ENCODE peak calls at places on chromosomes 2 and 18, in eight cellular contexts. One of them, this sample, is unnamed.

GRCh38 chr2:241035142-241035817 is 36.9 kb downstream of the SNED1 start:
- DNase-seq in fibroblast of the aortic adventitia: no peak
- DNase-seq in uterus: no peak
- DNase-seq in A673: no peak
- DNase-seq in WERI-Rb-1: no peak
- DNase-seq in thoracic aorta: no peak
- DNase-seq in pancreas: no peak
- DNase-seq in astrocyte of the spinal cord: no peak
- DNase-seq in this sample: no peak

GRCh38 chr2:188665196-188665595 is 309.0 kb upstream of the COL3A1 start:
- DNase-seq in WERI-Rb-1: no peak
- DNase-seq in A673: no peak
- DNase-seq in pancreas: no peak
- DNase-seq in thoracic aorta: no peak
- DNase-seq in fibroblast of the aortic adventitia: peak; percentile 76
- DNase-seq in astrocyte of the spinal cord: peak; percentile 78
- DNase-seq in uterus: no peak
- DNase-seq in this sample: no peak

GRCh38 chr2:237689569-237690131 is 62.3 kb downstream of the LRRFIP1 start:
- DNase-seq in uterus: peak; percentile 43
- DNase-seq in pancreas: peak; percentile 63
- DNase-seq in astrocyte of the spinal cord: no peak
- DNase-seq in thoracic aorta: no peak
- DNase-seq in A673: peak; percentile 43
- DNase-seq in fibroblast of the aortic adventitia: no peak
- DNase-seq in WERI-Rb-1: no peak
- DNase-seq in this sample: no peak

GRCh38 chr18:42649636-42650035 is 465.8 kb downstream of the RIT2 start:
- DNase-seq in fibroblast of the aortic adventitia: peak; percentile 81
- DNase-seq in uterus: no peak
- DNase-seq in astrocyte of the spinal cord: peak; percentile 47
- DNase-seq in A673: no peak
- DNase-seq in pancreas: no peak
- DNase-seq in thoracic aorta: no peak
- DNase-seq in WERI-Rb-1: no peak
- DNase-seq in this sample: no peak

GRCh38 chr2:227443889-227444568 is 27.9 kb upstream of the AGFG1 start:
- DNase-seq in A673: no peak
- DNase-seq in fibroblast of the aortic adventitia: no peak
- DNase-seq in uterus: no peak
- DNase-seq in WERI-Rb-1: no peak
- DNase-seq in astrocyte of the spinal cord: no peak
- DNase-seq in thoracic aorta: no peak
- DNase-seq in pancreas: no peak
- DNase-seq in this sample: no peak

GRCh38 chr2:102442967-102443828 is 20.2 kb downstream of the IL18RAP start:
- DNase-seq in WERI-Rb-1: no peak
- DNase-seq in pancreas: no peak
- DNase-seq in thoracic aorta: no peak
- DNase-seq in uterus: no peak
- DNase-seq in astrocyte of the spinal cord: peak; percentile 34
- DNase-seq in fibroblast of the aortic adventitia: peak; percentile 56
- DNase-seq in A673: peak; percentile 25
- DNase-seq in this sample: peak; percentile 42

GRCh38 chr2:62292190-62292589 is 96.3 kb downstream of the B3GNT2 start:
- DNase-seq in thoracic aorta: no peak
- DNase-seq in pancreas: peak; percentile 40
- DNase-seq in WERI-Rb-1: no peak
- DNase-seq in fibroblast of the aortic adventitia: peak; percentile 67
- DNase-seq in uterus: no peak
- DNase-seq in A673: no peak
- DNase-seq in astrocyte of the spinal cord: peak; percentile 47
- DNase-seq in this sample: no peak

GRCh38 chr18:74832999-74833398 is 235.3 kb downstream of the ZNF407 start:
- DNase-seq in WERI-Rb-1: no peak
- DNase-seq in thoracic aorta: no peak
- DNase-seq in astrocyte of the spinal cord: no peak
- DNase-seq in uterus: no peak
- DNase-seq in A673: no peak
- DNase-seq in fibroblast of the aortic adventitia: no peak
- DNase-seq in pancreas: no peak
- DNase-seq in this sample: no peak

GRCh38 chr18:63311481-63312409 is 7.8 kb downstream of the BCL2 start:
- DNase-seq in uterus: no peak
- DNase-seq in thoracic aorta: no peak
- DNase-seq in fibroblast of the aortic adventitia: no peak
- DNase-seq in WERI-Rb-1: no peak
- DNase-seq in pancreas: no peak
- DNase-seq in A673: no peak
- DNase-seq in astrocyte of the spinal cord: no peak
- DNase-seq in this sample: no peak

GRCh38 chr2:68994864-68995263 is 18.1 kb upstream of the ANTXR1 start:
- DNase-seq in A673: no peak
- DNase-seq in uterus: peak; percentile 19
- DNase-seq in astrocyte of the spinal cord: peak; percentile 87
- DNase-seq in fibroblast of the aortic adventitia: peak; percentile 85
- DNase-seq in WERI-Rb-1: no peak
- DNase-seq in pancreas: no peak
- DNase-seq in thoracic aorta: no peak
- DNase-seq in this sample: no peak

GRCh38 chr2:134975281-134976009 is 56.8 kb downstream of the CCNT2 start:
- DNase-seq in astrocyte of the spinal cord: no peak
- DNase-seq in fibroblast of the aortic adventitia: no peak
- DNase-seq in A673: no peak
- DNase-seq in thoracic aorta: no peak
- DNase-seq in WERI-Rb-1: no peak
- DNase-seq in uterus: no peak
- DNase-seq in pancreas: no peak
- DNase-seq in this sample: no peak

GRCh38 chr2:202327887-202328286 is 48.2 kb upstream of the BMPR2 start:
- DNase-seq in pancreas: no peak
- DNase-seq in A673: no peak
- DNase-seq in WERI-Rb-1: no peak
- DNase-seq in fibroblast of the aortic adventitia: peak; percentile 14
- DNase-seq in astrocyte of the spinal cord: no peak
- DNase-seq in thoracic aorta: no peak
- DNase-seq in uterus: no peak
- DNase-seq in this sample: no peak

GRCh38 chr2:235698028-235698427 is 204.2 kb downstream of the AGAP1 start:
- DNase-seq in uterus: no peak
- DNase-seq in astrocyte of the spinal cord: no peak
- DNase-seq in A673: no peak
- DNase-seq in thoracic aorta: no peak
- DNase-seq in pancreas: no peak
- DNase-seq in fibroblast of the aortic adventitia: no peak
- DNase-seq in WERI-Rb-1: no peak
- DNase-seq in this sample: no peak

GRCh38 chr18:32771169-32771751 is 1.6 kb downstream of the KLHL14 start:
- DNase-seq in fibroblast of the aortic adventitia: no peak
- DNase-seq in astrocyte of the spinal cord: no peak
- DNase-seq in thoracic aorta: no peak
- DNase-seq in WERI-Rb-1: peak; percentile 12
- DNase-seq in A673: peak; percentile 59
- DNase-seq in pancreas: peak; percentile 17
- DNase-seq in uterus: no peak
- DNase-seq in this sample: no peak

GRCh38 chr18:77560334-77560970 is 310.8 kb downstream of the GALR1 start:
- DNase-seq in astrocyte of the spinal cord: peak; percentile 62
- DNase-seq in uterus: no peak
- DNase-seq in WERI-Rb-1: no peak
- DNase-seq in fibroblast of the aortic adventitia: no peak
- DNase-seq in A673: no peak
- DNase-seq in pancreas: no peak
- DNase-seq in thoracic aorta: no peak
- DNase-seq in this sample: no peak

GRCh38 chr2:9201185-9201891 is 5.3 kb upstream of the ASAP2 start:
- DNase-seq in A673: no peak
- DNase-seq in fibroblast of the aortic adventitia: peak; percentile 80
- DNase-seq in uterus: no peak
- DNase-seq in astrocyte of the spinal cord: peak; percentile 75
- DNase-seq in pancreas: no peak
- DNase-seq in WERI-Rb-1: no peak
- DNase-seq in thoracic aorta: no peak
- DNase-seq in this sample: no peak

GRCh38 chr2:9199716-9200633 is 6.6 kb upstream of the ASAP2 start:
- DNase-seq in thoracic aorta: no peak
- DNase-seq in pancreas: no peak
- DNase-seq in WERI-Rb-1: no peak
- DNase-seq in fibroblast of the aortic adventitia: peak; percentile 83
- DNase-seq in uterus: no peak
- DNase-seq in astrocyte of the spinal cord: peak; percentile 50
- DNase-seq in A673: no peak
- DNase-seq in this sample: no peak

GRCh38 chr2:9203006-9203405 is 3.6 kb upstream of the ASAP2 start:
- DNase-seq in uterus: no peak
- DNase-seq in thoracic aorta: no peak
- DNase-seq in astrocyte of the spinal cord: no peak
- DNase-seq in fibroblast of the aortic adventitia: no peak
- DNase-seq in pancreas: no peak
- DNase-seq in WERI-Rb-1: no peak
- DNase-seq in A673: no peak
- DNase-seq in this sample: no peak

GRCh38 chr2:9197916-9198315 is 8.7 kb upstream of the ASAP2 start:
- DNase-seq in A673: no peak
- DNase-seq in fibroblast of the aortic adventitia: no peak
- DNase-seq in thoracic aorta: no peak
- DNase-seq in astrocyte of the spinal cord: no peak
- DNase-seq in pancreas: no peak
- DNase-seq in uterus: no peak
- DNase-seq in WERI-Rb-1: no peak
- DNase-seq in this sample: no peak

DNA sequence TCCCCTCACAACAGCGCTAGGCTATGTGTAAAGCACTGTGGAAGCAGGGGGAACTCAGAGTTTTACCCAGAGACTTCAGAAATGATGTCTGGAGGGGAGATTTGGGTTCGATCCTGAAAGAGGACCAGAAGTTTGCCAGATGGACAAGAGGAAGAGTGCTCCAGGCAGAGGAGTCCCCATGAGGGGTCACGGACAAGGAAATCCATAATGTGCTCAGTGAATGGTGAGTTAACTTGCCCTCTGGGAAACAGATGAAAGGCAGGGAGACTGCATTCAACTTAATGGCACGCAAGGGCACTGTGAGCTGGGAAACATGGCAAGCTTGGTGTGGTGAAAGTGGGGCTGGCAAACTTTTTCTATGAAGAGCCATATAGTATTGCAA is 6.0 kb upstream of the ASAP2 start:
- DNase-seq in A673: no peak
- DNase-seq in thoracic aorta: no peak
- DNase-seq in uterus: no peak
- DNase-seq in fibroblast of the aortic adventitia: no peak
- DNase-seq in WERI-Rb-1: no peak
- DNase-seq in astrocyte of the spinal cord: no peak
- DNase-seq in pancreas: no peak
- DNase-seq in this sample: no peak
- H3K4me3 ChIP-seq in A673: no peak overlapping the region
- H3K4me3 ChIP-seq in thoracic aorta: no peak overlapping the region
- H3K4me3 ChIP-seq in uterus: no peak overlapping the region
- H3K4me3 ChIP-seq in fibroblast of the aortic adventitia: no peak overlapping the region
- H3K4me3 ChIP-seq in WERI-Rb-1: no peak overlapping the region
- H3K4me3 ChIP-seq in astrocyte of the spinal cord: no peak overlapping the region
- H3K4me3 ChIP-seq in pancreas: no peak overlapping the region
- H3K4me3 ChIP-seq in this sample: no peak overlapping the region

GRCh38 chr18:41558744-41559143 is 396.3 kb upstream of the PIK3C3 start:
- DNase-seq in WERI-Rb-1: no peak
- DNase-seq in fibroblast of the aortic adventitia: no peak
- DNase-seq in pancreas: no peak
- DNase-seq in uterus: no peak
- DNase-seq in thoracic aorta: no peak
- DNase-seq in astrocyte of the spinal cord: no peak
- DNase-seq in A673: no peak
- DNase-seq in this sample: no peak

DNA sequence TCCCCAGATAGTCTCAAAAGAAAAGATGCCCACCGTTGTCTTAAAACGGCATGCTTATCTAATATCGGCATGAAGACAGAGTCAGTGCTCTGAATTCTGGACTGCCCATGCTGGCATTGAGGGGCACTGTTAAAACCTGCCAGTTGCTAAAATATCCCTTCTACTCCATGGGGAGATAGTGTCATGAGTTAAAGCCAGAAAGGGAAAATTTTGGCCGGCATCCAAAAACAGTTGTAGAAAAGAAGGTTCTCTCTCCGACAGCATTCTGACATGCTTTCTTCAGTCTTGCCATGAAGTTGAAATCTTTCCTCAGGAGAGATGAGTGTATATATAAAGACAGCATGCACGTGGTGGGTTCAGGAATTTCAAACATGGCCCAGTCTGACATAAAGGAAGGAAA is 401.3 kb upstream of the PIK3C3 start:
- DNase-seq in thoracic aorta: no peak
- DNase-seq in pancreas: no peak
- DNase-seq in WERI-Rb-1: no peak
- DNase-seq in fibroblast of the aortic adventitia: no peak
- DNase-seq in uterus: no peak
- DNase-seq in astrocyte of the spinal cord: no peak
- DNase-seq in A673: peak; percentile 2
- DNase-seq in this sample: no peak
- TF ChIP-seq CTCF in thoracic aorta: no peak
- TF ChIP-seq CTCF in pancreas: no peak
- TF ChIP-seq CTCF in WERI-Rb-1: no peak
- TF ChIP-seq CTCF in fibroblast of the aortic adventitia: no peak
- TF ChIP-seq CTCF in uterus: no peak
- TF ChIP-seq CTCF in astrocyte of the spinal cord: no peak
- TF ChIP-seq CTCF in A673: no peak
- TF ChIP-seq CTCF in this sample: no peak

DNA sequence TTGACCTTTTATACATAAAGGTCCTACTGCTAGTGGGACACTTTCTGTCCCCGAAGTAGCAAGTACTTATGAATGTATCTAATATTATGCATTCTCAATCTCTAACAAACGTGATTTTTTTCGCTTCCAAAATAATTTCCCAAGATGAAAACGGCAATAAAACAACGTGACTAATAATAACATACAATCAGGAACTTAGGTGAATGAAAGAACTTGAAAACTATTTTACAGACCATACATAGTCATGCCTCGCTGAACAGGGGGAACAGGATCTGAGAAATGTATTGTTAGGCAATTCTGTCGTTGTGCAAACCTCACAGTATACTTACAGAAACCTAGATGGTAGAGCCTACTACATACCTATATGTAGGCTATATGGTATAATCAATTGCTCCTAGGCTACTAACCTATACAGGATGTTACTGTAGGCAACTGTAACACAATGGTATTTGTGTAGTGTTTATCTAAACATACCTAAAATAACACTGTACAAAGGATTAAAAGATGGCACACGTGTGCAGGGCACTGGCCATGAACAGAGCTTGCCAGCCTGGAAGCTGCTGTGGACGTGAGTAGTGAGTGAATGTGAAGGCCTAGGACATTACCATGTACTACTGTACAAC is 2.5 kb downstream of the RTN4 start:
- DNase-seq in thoracic aorta: no peak
- DNase-seq in astrocyte of the spinal cord: peak; percentile 39
- DNase-seq in fibroblast of the aortic adventitia: peak; percentile 51
- DNase-seq in pancreas: no peak
- DNase-seq in uterus: no peak
- DNase-seq in WERI-Rb-1: no peak
- DNase-seq in A673: peak; percentile 36
- DNase-seq in this sample: no peak
- H3K4me3 ChIP-seq in thoracic aorta: peak overlapping the region; percentile 96
- H3K4me3 ChIP-seq in astrocyte of the spinal cord: peak overlapping the region; percentile 100
- H3K4me3 ChIP-seq in fibroblast of the aortic adventitia: peak overlapping the region; percentile 97
- H3K4me3 ChIP-seq in pancreas: peak overlapping the region; percentile 93
- H3K4me3 ChIP-seq in uterus: peak overlapping the region; percentile 75
- H3K4me3 ChIP-seq in WERI-Rb-1: peak overlapping the region; percentile 84
- H3K4me3 ChIP-seq in A673: peak overlapping the region; percentile 95
- H3K4me3 ChIP-seq in this sample: peak overlapping the region; percentile 87

GRCh38 chr2:30225131-30225762 is 6.1 kb upstream of the LBH start:
- DNase-seq in WERI-Rb-1: no peak
- DNase-seq in astrocyte of the spinal cord: peak; percentile 65
- DNase-seq in A673: peak; percentile 70
- DNase-seq in uterus: peak; percentile 60
- DNase-seq in fibroblast of the aortic adventitia: peak; percentile 81
- DNase-seq in thoracic aorta: no peak
- DNase-seq in pancreas: no peak
- DNase-seq in this sample: no peak
- TF ChIP-seq CTCF in WERI-Rb-1: no peak
- TF ChIP-seq CTCF in astrocyte of the spinal cord: no peak
- TF ChIP-seq CTCF in A673: no peak
- TF ChIP-seq CTCF in uterus: peak; percentile 18
- TF ChIP-seq CTCF in fibroblast of the aortic adventitia: peak; percentile 25
- TF ChIP-seq CTCF in thoracic aorta: no peak
- TF ChIP-seq CTCF in pancreas: no peak
- TF ChIP-seq CTCF in this sample: no peak